ENCODE peak calls at places on chromosomes 7 and 10, in six cellular contexts. E, P, G, J, O and Z are unnamed samples.

GRCh38 chr7:56175784-56176183 is 59.6 kb upstream of the NUPR2 start:
- DNase-seq in P (no peak), G (no peak), J (no peak), O (no peak), E (no peak), Z (no peak)

GRCh38 chr7:46970486-46970885 is 611.4 kb downstream of the TNS3 start:
- DNase-seq in E (no peak), J (no peak), O (no peak), G (no peak), P (no peak), Z (no peak)

GRCh38 chr7:52794621-52795020 is 240.8 kb upstream of the POM121L12 start:
- DNase-seq in E (no peak), O (no peak), P (no peak), J (no peak), G (no peak), Z (no peak)

GRCh38 chr7:143248781-143249354 is 14.4 kb upstream of the GSTK1 start:
- DNase-seq in E (peak), G (no peak), J (peak), P (no peak), O (no peak), Z (no peak)

GRCh38 chr10:102431452-102432124 is 786 bp downstream of the CUEDC2 start:
- DNase-seq in J (no peak), E (no peak), G (no peak), O (peak), P (no peak), Z (no peak)

GRCh38 chr10:19819419-19820033 is 3.3 kb downstream of the PLXDC2 start:
- DNase-seq in J (peak), O (peak), G (peak), E (peak), P (no peak), Z (peak)

GRCh38 chr7:98100088-98100487 is 6.6 kb upstream of the LMTK2 start:
- DNase-seq in E (no peak), P (no peak), O (no peak), G (no peak), J (no peak), Z (no peak)

GRCh38 chr10:75672842-75673241 is 241.4 kb downstream of the LRMDA start:
- DNase-seq in J (no peak), E (no peak), G (no peak), P (no peak), O (no peak), Z (no peak)

GRCh38 chr10:47277352-47278151 is 22.4 kb upstream of the GDF10 start:
- DNase-seq in J (no peak), E (peak), O (no peak), P (no peak), G (no peak), Z (no peak)

GRCh38 chr10:77796311-77796915 is 130.1 kb downstream of the DLG5 start:
- DNase-seq in P (no peak), J (no peak), E (no peak), O (no peak), G (no peak), Z (no peak)

GRCh38 chr10:62669351-62669750 is 135.2 kb upstream of the ADO start:
- DNase-seq in P (no peak), J (no peak), O (no peak), G (no peak), E (no peak), Z (no peak)

GRCh38 chr10:22475857-22476600 is 130.7 kb downstream of the SPAG6 start:
- DNase-seq in G (peak), O (peak), E (no peak), P (no peak), J (no peak), Z (no peak)

GRCh38 chr10:3010819-3011422 is 56.4 kb upstream of the PFKP start:
- DNase-seq in P (no peak), J (no peak), O (no peak), E (peak), G (no peak), Z (no peak)

GRCh38 chr7:128352138-128352537 is 8.4 kb upstream of the RBM28 start:
- DNase-seq in P (peak), J (no peak), G (peak), E (peak), O (no peak), Z (no peak)

GRCh38 chr10:35339946-35340345 is 3.6 kb downstream of the CCNY start:
- DNase-seq in J (no peak), P (no peak), E (peak), O (no peak), G (peak), Z (no peak)

GRCh38 chr7:151374726-151375125 is 33.1 kb downstream of the NUB1 start:
- DNase-seq in E (no peak), G (no peak), P (no peak), J (no peak), O (no peak), Z (no peak)

GRCh38 chr10:5234106-5234877 is 37.7 kb downstream of the AKR1C4 start:
- DNase-seq in P (no peak), J (no peak), O (no peak), G (no peak), E (peak), Z (no peak)